ENCODE peak calls at places on chromosome 22, in seven cellular contexts. One of them, this sample, is unnamed.

GRCh38 chr22:25567305-25567704 is 2.8 kb downstream of the GRK3 start:
- DNase-seq in dorsolateral prefrontal cortex: no peak
- DNase-seq in sigmoid colon: no peak
- DNase-seq in activated naive CD4-positive, alpha-beta T cell treated with Interleukin-2 at 50 U/mL for 16 hours: no peak
- DNase-seq in stimulated activated CD8-positive, alpha-beta memory T cell treated with anti-CD3 and anti-CD28 coated beads, Interleukin-4, amount 100 ng/mL, for 1 hour: no peak
- DNase-seq in EL: no peak
- DNase-seq in frontal cortex: no peak
- DNase-seq in this sample: no peak

GRCh38 chr22:44221710-44222475 is 41.2 kb downstream of the PARVG start:
- DNase-seq in dorsolateral prefrontal cortex: no peak
- DNase-seq in sigmoid colon: no peak
- DNase-seq in activated naive CD4-positive, alpha-beta T cell treated with Interleukin-2 at 50 U/mL for 16 hours: no peak
- DNase-seq in EL: no peak
- DNase-seq in frontal cortex: no peak
- DNase-seq in stimulated activated CD8-positive, alpha-beta memory T cell treated with anti-CD3 and anti-CD28 coated beads, Interleukin-4, amount 100 ng/mL, for 1 hour: no peak
- DNase-seq in this sample: no peak

GRCh38 chr22:44392446-44392921 is 79.7 kb upstream of the SHISAL1 start:
- DNase-seq in frontal cortex: no peak
- DNase-seq in EL: no peak
- DNase-seq in stimulated activated CD8-positive, alpha-beta memory T cell treated with anti-CD3 and anti-CD28 coated beads, Interleukin-4, amount 100 ng/mL, for 1 hour: no peak
- DNase-seq in activated naive CD4-positive, alpha-beta T cell treated with Interleukin-2 at 50 U/mL for 16 hours: no peak
- DNase-seq in sigmoid colon: peak
- DNase-seq in dorsolateral prefrontal cortex: peak
- DNase-seq in this sample: no peak

GRCh38 chr22:23065495-23066122 is 4.7 kb upstream of the GNAZ start:
- DNase-seq in frontal cortex: no peak
- DNase-seq in EL: no peak
- DNase-seq in dorsolateral prefrontal cortex: peak
- DNase-seq in sigmoid colon: peak
- DNase-seq in activated naive CD4-positive, alpha-beta T cell treated with Interleukin-2 at 50 U/mL for 16 hours: no peak
- DNase-seq in stimulated activated CD8-positive, alpha-beta memory T cell treated with anti-CD3 and anti-CD28 coated beads, Interleukin-4, amount 100 ng/mL, for 1 hour: no peak
- DNase-seq in this sample: no peak

GRCh38 chr22:17994424-17995108 is 29.8 kb downstream of the MICAL3 start:
- DNase-seq in dorsolateral prefrontal cortex: no peak
- DNase-seq in stimulated activated CD8-positive, alpha-beta memory T cell treated with anti-CD3 and anti-CD28 coated beads, Interleukin-4, amount 100 ng/mL, for 1 hour: no peak
- DNase-seq in sigmoid colon: peak
- DNase-seq in frontal cortex: no peak
- DNase-seq in EL: no peak
- DNase-seq in activated naive CD4-positive, alpha-beta T cell treated with Interleukin-2 at 50 U/mL for 16 hours: no peak
- DNase-seq in this sample: no peak

GRCh38 chr22:24427500-24428164 is at the start of gene ADORA2A:
- DNase-seq in activated naive CD4-positive, alpha-beta T cell treated with Interleukin-2 at 50 U/mL for 16 hours: peak
- DNase-seq in EL: no peak
- DNase-seq in frontal cortex: no peak
- DNase-seq in sigmoid colon: no peak
- DNase-seq in stimulated activated CD8-positive, alpha-beta memory T cell treated with anti-CD3 and anti-CD28 coated beads, Interleukin-4, amount 100 ng/mL, for 1 hour: peak
- DNase-seq in dorsolateral prefrontal cortex: no peak
- DNase-seq in this sample: no peak

GRCh38 chr22:44802071-44802700 is 49.8 kb downstream of the ARHGAP8 start:
- DNase-seq in frontal cortex: no peak
- DNase-seq in activated naive CD4-positive, alpha-beta T cell treated with Interleukin-2 at 50 U/mL for 16 hours: no peak
- DNase-seq in dorsolateral prefrontal cortex: no peak
- DNase-seq in stimulated activated CD8-positive, alpha-beta memory T cell treated with anti-CD3 and anti-CD28 coated beads, Interleukin-4, amount 100 ng/mL, for 1 hour: no peak
- DNase-seq in EL: no peak
- DNase-seq in sigmoid colon: no peak
- DNase-seq in this sample: no peak

GRCh38 chr22:44671742-44672141 is 30.3 kb upstream of the PRR5 start:
- DNase-seq in sigmoid colon: no peak
- DNase-seq in EL: peak
- DNase-seq in stimulated activated CD8-positive, alpha-beta memory T cell treated with anti-CD3 and anti-CD28 coated beads, Interleukin-4, amount 100 ng/mL, for 1 hour: no peak
- DNase-seq in dorsolateral prefrontal cortex: no peak
- DNase-seq in frontal cortex: no peak
- DNase-seq in activated naive CD4-positive, alpha-beta T cell treated with Interleukin-2 at 50 U/mL for 16 hours: no peak
- DNase-seq in this sample: no peak

GRCh38 chr22:35629406-35630234 is 12.5 kb upstream of the MB start:
- DNase-seq in frontal cortex: no peak
- DNase-seq in activated naive CD4-positive, alpha-beta T cell treated with Interleukin-2 at 50 U/mL for 16 hours: peak
- DNase-seq in dorsolateral prefrontal cortex: no peak
- DNase-seq in stimulated activated CD8-positive, alpha-beta memory T cell treated with anti-CD3 and anti-CD28 coated beads, Interleukin-4, amount 100 ng/mL, for 1 hour: no peak
- DNase-seq in sigmoid colon: peak
- DNase-seq in EL: peak
- DNase-seq in this sample: peak

GRCh38 chr22:28282346-28282745 is 363.3 kb upstream of the PITPNB start:
- DNase-seq in sigmoid colon: no peak
- DNase-seq in EL: peak
- DNase-seq in frontal cortex: no peak
- DNase-seq in activated naive CD4-positive, alpha-beta T cell treated with Interleukin-2 at 50 U/mL for 16 hours: no peak
- DNase-seq in dorsolateral prefrontal cortex: no peak
- DNase-seq in stimulated activated CD8-positive, alpha-beta memory T cell treated with anti-CD3 and anti-CD28 coated beads, Interleukin-4, amount 100 ng/mL, for 1 hour: no peak
- DNase-seq in this sample: no peak

GRCh38 chr22:43512279-43512678 is 100.5 kb downstream of the MPPED1 start:
- DNase-seq in frontal cortex: no peak
- DNase-seq in EL: no peak
- DNase-seq in sigmoid colon: no peak
- DNase-seq in stimulated activated CD8-positive, alpha-beta memory T cell treated with anti-CD3 and anti-CD28 coated beads, Interleukin-4, amount 100 ng/mL, for 1 hour: no peak
- DNase-seq in dorsolateral prefrontal cortex: no peak
- DNase-seq in activated naive CD4-positive, alpha-beta T cell treated with Interleukin-2 at 50 U/mL for 16 hours: no peak
- DNase-seq in this sample: no peak

GRCh38 chr22:39212721-39213376 is 31.9 kb downstream of the PDGFB start:
- DNase-seq in dorsolateral prefrontal cortex: no peak
- DNase-seq in EL: peak
- DNase-seq in activated naive CD4-positive, alpha-beta T cell treated with Interleukin-2 at 50 U/mL for 16 hours: no peak
- DNase-seq in frontal cortex: no peak
- DNase-seq in stimulated activated CD8-positive, alpha-beta memory T cell treated with anti-CD3 and anti-CD28 coated beads, Interleukin-4, amount 100 ng/mL, for 1 hour: no peak
- DNase-seq in sigmoid colon: peak
- DNase-seq in this sample: no peak

GRCh38 chr22:38271927-38272372 is 860 bp downstream of the TMEM184B start:
- DNase-seq in EL: no peak
- DNase-seq in frontal cortex: no peak
- DNase-seq in stimulated activated CD8-positive, alpha-beta memory T cell treated with anti-CD3 and anti-CD28 coated beads, Interleukin-4, amount 100 ng/mL, for 1 hour: no peak
- DNase-seq in dorsolateral prefrontal cortex: no peak
- DNase-seq in sigmoid colon: no peak
- DNase-seq in activated naive CD4-positive, alpha-beta T cell treated with Interleukin-2 at 50 U/mL for 16 hours: no peak
- DNase-seq in this sample: no peak

GRCh38 chr22:49767355-49768062 is 60.2 kb downstream of the BRD1 start:
- DNase-seq in sigmoid colon: peak
- DNase-seq in frontal cortex: no peak
- DNase-seq in dorsolateral prefrontal cortex: no peak
- DNase-seq in activated naive CD4-positive, alpha-beta T cell treated with Interleukin-2 at 50 U/mL for 16 hours: peak
- DNase-seq in EL: peak
- DNase-seq in stimulated activated CD8-positive, alpha-beta memory T cell treated with anti-CD3 and anti-CD28 coated beads, Interleukin-4, amount 100 ng/mL, for 1 hour: no peak
- DNase-seq in this sample: no peak

GRCh38 chr22:27274770-27275449 is 526.6 kb downstream of the MN1 start:
- DNase-seq in dorsolateral prefrontal cortex: no peak
- DNase-seq in frontal cortex: no peak
- DNase-seq in activated naive CD4-positive, alpha-beta T cell treated with Interleukin-2 at 50 U/mL for 16 hours: no peak
- DNase-seq in stimulated activated CD8-positive, alpha-beta memory T cell treated with anti-CD3 and anti-CD28 coated beads, Interleukin-4, amount 100 ng/mL, for 1 hour: no peak
- DNase-seq in EL: no peak
- DNase-seq in sigmoid colon: no peak
- DNase-seq in this sample: no peak

GRCh38 chr22:26602127-26602526 is 12.2 kb upstream of the TPST2 start:
- DNase-seq in stimulated activated CD8-positive, alpha-beta memory T cell treated with anti-CD3 and anti-CD28 coated beads, Interleukin-4, amount 100 ng/mL, for 1 hour: no peak
- DNase-seq in EL: no peak
- DNase-seq in dorsolateral prefrontal cortex: no peak
- DNase-seq in activated naive CD4-positive, alpha-beta T cell treated with Interleukin-2 at 50 U/mL for 16 hours: no peak
- DNase-seq in sigmoid colon: no peak
- DNase-seq in frontal cortex: no peak
- DNase-seq in this sample: no peak

GRCh38 chr22:41478891-41479521 is 10.1 kb downstream of the ACO2 start:
- DNase-seq in activated naive CD4-positive, alpha-beta T cell treated with Interleukin-2 at 50 U/mL for 16 hours: no peak
- DNase-seq in stimulated activated CD8-positive, alpha-beta memory T cell treated with anti-CD3 and anti-CD28 coated beads, Interleukin-4, amount 100 ng/mL, for 1 hour: no peak
- DNase-seq in frontal cortex: no peak
- DNase-seq in EL: no peak
- DNase-seq in dorsolateral prefrontal cortex: peak
- DNase-seq in sigmoid colon: peak
- DNase-seq in this sample: no peak

GRCh38 chr22:44685384-44686056 is 16.5 kb upstream of the PRR5 start:
- DNase-seq in dorsolateral prefrontal cortex: no peak
- DNase-seq in stimulated activated CD8-positive, alpha-beta memory T cell treated with anti-CD3 and anti-CD28 coated beads, Interleukin-4, amount 100 ng/mL, for 1 hour: no peak
- DNase-seq in frontal cortex: no peak
- DNase-seq in EL: peak
- DNase-seq in sigmoid colon: no peak
- DNase-seq in activated naive CD4-positive, alpha-beta T cell treated with Interleukin-2 at 50 U/mL for 16 hours: peak
- DNase-seq in this sample: no peak

GRCh38 chr22:50691521-50691920 is 18.9 kb downstream of the SHANK3 start:
- DNase-seq in stimulated activated CD8-positive, alpha-beta memory T cell treated with anti-CD3 and anti-CD28 coated beads, Interleukin-4, amount 100 ng/mL, for 1 hour: no peak
- DNase-seq in sigmoid colon: no peak
- DNase-seq in EL: peak
- DNase-seq in dorsolateral prefrontal cortex: peak
- DNase-seq in activated naive CD4-positive, alpha-beta T cell treated with Interleukin-2 at 50 U/mL for 16 hours: peak
- DNase-seq in frontal cortex: no peak
- DNase-seq in this sample: no peak

GRCh38 chr22:49946612-49947295 is 13.8 kb upstream of the PIM3 start:
- DNase-seq in stimulated activated CD8-positive, alpha-beta memory T cell treated with anti-CD3 and anti-CD28 coated beads, Interleukin-4, amount 100 ng/mL, for 1 hour: no peak
- DNase-seq in frontal cortex: no peak
- DNase-seq in dorsolateral prefrontal cortex: no peak
- DNase-seq in activated naive CD4-positive, alpha-beta T cell treated with Interleukin-2 at 50 U/mL for 16 hours: no peak
- DNase-seq in EL: no peak
- DNase-seq in sigmoid colon: no peak
- DNase-seq in this sample: no peak

GRCh38 chr22:22717723-22718122 is 73.3 kb downstream of the GGTLC2 start:
- DNase-seq in activated naive CD4-positive, alpha-beta T cell treated with Interleukin-2 at 50 U/mL for 16 hours: no peak
- DNase-seq in sigmoid colon: no peak
- DNase-seq in dorsolateral prefrontal cortex: no peak
- DNase-seq in frontal cortex: no peak
- DNase-seq in EL: no peak
- DNase-seq in stimulated activated CD8-positive, alpha-beta memory T cell treated with anti-CD3 and anti-CD28 coated beads, Interleukin-4, amount 100 ng/mL, for 1 hour: no peak
- DNase-seq in this sample: no peak

GRCh38 chr22:31150615-31151014 is 9.4 kb upstream of the RNF185 start:
- DNase-seq in sigmoid colon: no peak
- DNase-seq in stimulated activated CD8-positive, alpha-beta memory T cell treated with anti-CD3 and anti-CD28 coated beads, Interleukin-4, amount 100 ng/mL, for 1 hour: no peak
- DNase-seq in frontal cortex: no peak
- DNase-seq in dorsolateral prefrontal cortex: no peak
- DNase-seq in activated naive CD4-positive, alpha-beta T cell treated with Interleukin-2 at 50 U/mL for 16 hours: no peak
- DNase-seq in EL: no peak
- DNase-seq in this sample: no peak

GRCh38 chr22:17120711-17121234 is 387 bp downstream of the TMEM121B start:
- DNase-seq in dorsolateral prefrontal cortex: no peak
- DNase-seq in activated naive CD4-positive, alpha-beta T cell treated with Interleukin-2 at 50 U/mL for 16 hours: peak
- DNase-seq in frontal cortex: peak
- DNase-seq in EL: peak
- DNase-seq in sigmoid colon: no peak
- DNase-seq in stimulated activated CD8-positive, alpha-beta memory T cell treated with anti-CD3 and anti-CD28 coated beads, Interleukin-4, amount 100 ng/mL, for 1 hour: no peak
- DNase-seq in this sample: no peak

GRCh38 chr22:17912942-17913704 is 111.2 kb downstream of the MICAL3 start:
- DNase-seq in EL: peak
- DNase-seq in frontal cortex: no peak
- DNase-seq in stimulated activated CD8-positive, alpha-beta memory T cell treated with anti-CD3 and anti-CD28 coated beads, Interleukin-4, amount 100 ng/mL, for 1 hour: no peak
- DNase-seq in sigmoid colon: peak
- DNase-seq in activated naive CD4-positive, alpha-beta T cell treated with Interleukin-2 at 50 U/mL for 16 hours: no peak
- DNase-seq in dorsolateral prefrontal cortex: no peak
- DNase-seq in this sample: no peak

GRCh38 chr22:20809538-20810185 is 35.7 kb downstream of the SERPIND1 start:
- DNase-seq in stimulated activated CD8-positive, alpha-beta memory T cell treated with anti-CD3 and anti-CD28 coated beads, Interleukin-4, amount 100 ng/mL, for 1 hour: no peak
- DNase-seq in EL: no peak
- DNase-seq in dorsolateral prefrontal cortex: no peak
- DNase-seq in activated naive CD4-positive, alpha-beta T cell treated with Interleukin-2 at 50 U/mL for 16 hours: no peak
- DNase-seq in frontal cortex: no peak
- DNase-seq in sigmoid colon: no peak
- DNase-seq in this sample: no peak

GRCh38 chr22:42177891-42178336 is 47.3 kb upstream of the CYP2D6 start:
- DNase-seq in dorsolateral prefrontal cortex: no peak
- DNase-seq in EL: no peak
- DNase-seq in frontal cortex: no peak
- DNase-seq in stimulated activated CD8-positive, alpha-beta memory T cell treated with anti-CD3 and anti-CD28 coated beads, Interleukin-4, amount 100 ng/mL, for 1 hour: no peak
- DNase-seq in activated naive CD4-positive, alpha-beta T cell treated with Interleukin-2 at 50 U/mL for 16 hours: no peak
- DNase-seq in sigmoid colon: no peak
- DNase-seq in this sample: no peak

GRCh38 chr22:50583294-50583865 is 731 bp upstream of the CHKB start:
- DNase-seq in activated naive CD4-positive, alpha-beta T cell treated with Interleukin-2 at 50 U/mL for 16 hours: no peak
- DNase-seq in EL: no peak
- DNase-seq in stimulated activated CD8-positive, alpha-beta memory T cell treated with anti-CD3 and anti-CD28 coated beads, Interleukin-4, amount 100 ng/mL, for 1 hour: no peak
- DNase-seq in sigmoid colon: no peak
- DNase-seq in dorsolateral prefrontal cortex: no peak
- DNase-seq in frontal cortex: peak
- DNase-seq in this sample: no peak

GRCh38 chr22:18103527-18104269 is 6.9 kb upstream of the TUBA8 start:
- DNase-seq in dorsolateral prefrontal cortex: no peak
- DNase-seq in stimulated activated CD8-positive, alpha-beta memory T cell treated with anti-CD3 and anti-CD28 coated beads, Interleukin-4, amount 100 ng/mL, for 1 hour: no peak
- DNase-seq in EL: no peak
- DNase-seq in sigmoid colon: no peak
- DNase-seq in frontal cortex: no peak
- DNase-seq in activated naive CD4-positive, alpha-beta T cell treated with Interleukin-2 at 50 U/mL for 16 hours: peak
- DNase-seq in this sample: no peak

GRCh38 chr22:30240541-30241417 is 5.8 kb downstream of the LIF start:
- DNase-seq in activated naive CD4-positive, alpha-beta T cell treated with Interleukin-2 at 50 U/mL for 16 hours: no peak
- DNase-seq in frontal cortex: no peak
- DNase-seq in EL: peak
- DNase-seq in dorsolateral prefrontal cortex: no peak
- DNase-seq in sigmoid colon: no peak
- DNase-seq in stimulated activated CD8-positive, alpha-beta memory T cell treated with anti-CD3 and anti-CD28 coated beads, Interleukin-4, amount 100 ng/mL, for 1 hour: no peak
- DNase-seq in this sample: no peak

GRCh38 chr22:32539631-32540449 is 65.2 kb downstream of the FBXO7 start:
- DNase-seq in activated naive CD4-positive, alpha-beta T cell treated with Interleukin-2 at 50 U/mL for 16 hours: no peak
- DNase-seq in stimulated activated CD8-positive, alpha-beta memory T cell treated with anti-CD3 and anti-CD28 coated beads, Interleukin-4, amount 100 ng/mL, for 1 hour: no peak
- DNase-seq in dorsolateral prefrontal cortex: no peak
- DNase-seq in EL: peak
- DNase-seq in frontal cortex: no peak
- DNase-seq in sigmoid colon: peak
- DNase-seq in this sample: no peak